ENCODE peak calls at places on chromosomes 16 and 17, in ten cellular contexts. One of them, this sample, is unnamed. For H3K36me3, the result is how much of the 10 kb centered on the place peaks cover.

GRCh38 chr17:61221597-61222471 is 177.8 kb upstream of the TBX2 start:
- DNase-seq in transverse colon: no peak
- DNase-seq in CD4-positive, alpha-beta memory T cell: peak
- DNase-seq in lower lobe of right lung: no peak
- DNase-seq in tibial artery: no peak
- DNase-seq in psoas muscle: no peak
- DNase-seq in left lung: no peak
- DNase-seq in Peyer's patch: no peak
- DNase-seq in cardiac muscle cell: no peak
- DNase-seq in stomach: no peak
- DNase-seq in this sample: no peak

GRCh38 chr16:20969386-20969785 is 68.8 kb downstream of the LYRM1 start:
- DNase-seq in left lung: no peak
- DNase-seq in cardiac muscle cell: no peak
- DNase-seq in stomach: no peak
- DNase-seq in CD4-positive, alpha-beta memory T cell: no peak
- DNase-seq in Peyer's patch: no peak
- DNase-seq in lower lobe of right lung: no peak
- DNase-seq in psoas muscle: no peak
- DNase-seq in tibial artery: no peak
- DNase-seq in transverse colon: no peak
- DNase-seq in this sample: no peak

GRCh38 chr17:27751166-27751565 is 49.2 kb downstream of the NOS2 start:
- DNase-seq in transverse colon: no peak
- DNase-seq in left lung: no peak
- DNase-seq in CD4-positive, alpha-beta memory T cell: no peak
- DNase-seq in Peyer's patch: no peak
- DNase-seq in cardiac muscle cell: no peak
- DNase-seq in lower lobe of right lung: no peak
- DNase-seq in tibial artery: no peak
- DNase-seq in stomach: no peak
- DNase-seq in psoas muscle: no peak
- DNase-seq in this sample: no peak

GRCh38 chr17:57604771-57605733 is 140.0 kb downstream of the CCDC182 start:
- DNase-seq in psoas muscle: no peak
- DNase-seq in CD4-positive, alpha-beta memory T cell: peak
- DNase-seq in Peyer's patch: peak
- DNase-seq in transverse colon: peak
- DNase-seq in tibial artery: no peak
- DNase-seq in left lung: no peak
- DNase-seq in lower lobe of right lung: no peak
- DNase-seq in stomach: peak
- DNase-seq in cardiac muscle cell: peak
- DNase-seq in this sample: no peak

GRCh38 chr17:1423456-1424135 is 23.6 kb upstream of the YWHAE start:
- DNase-seq in CD4-positive, alpha-beta memory T cell: no peak
- DNase-seq in cardiac muscle cell: no peak
- DNase-seq in stomach: no peak
- DNase-seq in psoas muscle: no peak
- DNase-seq in transverse colon: no peak
- DNase-seq in Peyer's patch: no peak
- DNase-seq in tibial artery: no peak
- DNase-seq in lower lobe of right lung: no peak
- DNase-seq in left lung: peak
- DNase-seq in this sample: no peak

GRCh38 chr16:17173134-17173729 is 297.5 kb downstream of the XYLT1 start:
- DNase-seq in transverse colon: peak
- DNase-seq in CD4-positive, alpha-beta memory T cell: no peak
- DNase-seq in stomach: peak
- DNase-seq in tibial artery: peak
- DNase-seq in lower lobe of right lung: peak
- DNase-seq in Peyer's patch: peak
- DNase-seq in left lung: peak
- DNase-seq in psoas muscle: peak
- DNase-seq in cardiac muscle cell: no peak
- DNase-seq in this sample: no peak

GRCh38 chr17:29143894-29144293 is 36.3 kb downstream of the MYO18A start:
- DNase-seq in CD4-positive, alpha-beta memory T cell: no peak
- DNase-seq in cardiac muscle cell: peak
- DNase-seq in left lung: no peak
- DNase-seq in tibial artery: no peak
- DNase-seq in Peyer's patch: no peak
- DNase-seq in psoas muscle: peak
- DNase-seq in transverse colon: no peak
- DNase-seq in lower lobe of right lung: no peak
- DNase-seq in stomach: no peak
- DNase-seq in this sample: no peak

GRCh38 chr16:83609178-83609577 is 198.6 kb upstream of the HSBP1 start:
- DNase-seq in transverse colon: no peak
- DNase-seq in lower lobe of right lung: no peak
- DNase-seq in CD4-positive, alpha-beta memory T cell: no peak
- DNase-seq in cardiac muscle cell: no peak
- DNase-seq in Peyer's patch: no peak
- DNase-seq in psoas muscle: no peak
- DNase-seq in tibial artery: no peak
- DNase-seq in left lung: no peak
- DNase-seq in stomach: no peak
- DNase-seq in this sample: no peak

GRCh38 chr16:58367252-58367651 is 25.0 kb upstream of the GINS3 start:
- DNase-seq in transverse colon: no peak
- DNase-seq in tibial artery: no peak
- DNase-seq in cardiac muscle cell: no peak
- DNase-seq in Peyer's patch: no peak
- DNase-seq in psoas muscle: no peak
- DNase-seq in lower lobe of right lung: no peak
- DNase-seq in stomach: no peak
- DNase-seq in CD4-positive, alpha-beta memory T cell: no peak
- DNase-seq in left lung: no peak
- DNase-seq in this sample: no peak

GRCh38 chr16:70746040-70746707 is 54.8 kb downstream of the VAC14 start:
- DNase-seq in cardiac muscle cell: no peak
- DNase-seq in left lung: peak
- DNase-seq in psoas muscle: peak
- DNase-seq in stomach: peak
- DNase-seq in tibial artery: peak
- DNase-seq in transverse colon: peak
- DNase-seq in Peyer's patch: peak
- DNase-seq in CD4-positive, alpha-beta memory T cell: no peak
- DNase-seq in lower lobe of right lung: peak
- DNase-seq in this sample: no peak

GRCh38 chr16:85037050-85037410 is 9.4 kb downstream of the KIAA0513 start:
- DNase-seq in cardiac muscle cell: no peak
- DNase-seq in stomach: no peak
- DNase-seq in left lung: no peak
- DNase-seq in psoas muscle: peak
- DNase-seq in lower lobe of right lung: no peak
- DNase-seq in CD4-positive, alpha-beta memory T cell: no peak
- DNase-seq in transverse colon: no peak
- DNase-seq in tibial artery: no peak
- DNase-seq in Peyer's patch: no peak
- DNase-seq in this sample: no peak

GRCh38 chr16:28893291-28893690 is 15.0 kb downstream of the ATP2A1 start:
- DNase-seq in left lung: no peak
- DNase-seq in CD4-positive, alpha-beta memory T cell: no peak
- DNase-seq in Peyer's patch: no peak
- DNase-seq in transverse colon: no peak
- DNase-seq in lower lobe of right lung: no peak
- DNase-seq in psoas muscle: no peak
- DNase-seq in cardiac muscle cell: no peak
- DNase-seq in tibial artery: no peak
- DNase-seq in stomach: no peak
- DNase-seq in this sample: no peak

GRCh38 chr17:41629316-41629715 is 4.9 kb upstream of the KRT17 start:
- DNase-seq in psoas muscle: peak
- DNase-seq in tibial artery: no peak
- DNase-seq in cardiac muscle cell: no peak
- DNase-seq in stomach: no peak
- DNase-seq in CD4-positive, alpha-beta memory T cell: no peak
- DNase-seq in transverse colon: no peak
- DNase-seq in left lung: no peak
- DNase-seq in lower lobe of right lung: peak
- DNase-seq in Peyer's patch: no peak
- DNase-seq in this sample: no peak

GRCh38 chr17:79977161-79977631 is 58.5 kb downstream of the TBC1D16 start:
- DNase-seq in Peyer's patch: no peak
- DNase-seq in lower lobe of right lung: peak
- DNase-seq in cardiac muscle cell: no peak
- DNase-seq in stomach: no peak
- DNase-seq in psoas muscle: no peak
- DNase-seq in left lung: no peak
- DNase-seq in tibial artery: no peak
- DNase-seq in CD4-positive, alpha-beta memory T cell: no peak
- DNase-seq in transverse colon: no peak
- DNase-seq in this sample: no peak

DNA sequence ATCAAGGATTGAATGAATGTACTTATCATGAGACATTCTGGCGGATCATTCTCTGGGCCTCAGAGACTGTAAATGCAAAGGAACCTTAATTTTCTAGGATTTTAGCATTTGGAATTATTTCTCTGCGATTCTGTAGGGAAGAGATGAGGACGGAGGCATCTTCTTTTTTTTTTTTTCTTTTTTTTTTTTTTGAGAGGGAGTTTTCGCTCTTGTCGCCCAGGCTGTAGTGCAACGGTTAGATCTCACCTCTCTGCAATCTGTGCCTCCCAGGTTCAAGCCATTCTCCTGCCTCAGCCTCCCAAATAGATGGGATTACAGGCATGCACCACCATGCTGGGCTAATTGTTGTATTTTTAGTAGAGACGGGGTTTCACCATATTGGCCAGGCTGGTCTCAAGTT is 2.1 kb downstream of the ITGAL start:
- DNase-seq in cardiac muscle cell: no peak
- DNase-seq in tibial artery: no peak
- DNase-seq in transverse colon: no peak
- DNase-seq in Peyer's patch: no peak
- DNase-seq in left lung: no peak
- DNase-seq in CD4-positive, alpha-beta memory T cell: no peak
- DNase-seq in stomach: no peak
- DNase-seq in lower lobe of right lung: no peak
- DNase-seq in psoas muscle: no peak
- DNase-seq in this sample: no peak
- H3K4me3 ChIP-seq in cardiac muscle cell: no peak
- H3K4me3 ChIP-seq in tibial artery: no peak
- H3K4me3 ChIP-seq in transverse colon: no peak
- H3K4me3 ChIP-seq in Peyer's patch: peak
- H3K4me3 ChIP-seq in left lung: no peak
- H3K4me3 ChIP-seq in CD4-positive, alpha-beta memory T cell: peak
- H3K4me3 ChIP-seq in stomach: peak
- H3K4me3 ChIP-seq in lower lobe of right lung: peak
- H3K4me3 ChIP-seq in psoas muscle: no peak
- H3K4me3 ChIP-seq in this sample: no peak

DNA sequence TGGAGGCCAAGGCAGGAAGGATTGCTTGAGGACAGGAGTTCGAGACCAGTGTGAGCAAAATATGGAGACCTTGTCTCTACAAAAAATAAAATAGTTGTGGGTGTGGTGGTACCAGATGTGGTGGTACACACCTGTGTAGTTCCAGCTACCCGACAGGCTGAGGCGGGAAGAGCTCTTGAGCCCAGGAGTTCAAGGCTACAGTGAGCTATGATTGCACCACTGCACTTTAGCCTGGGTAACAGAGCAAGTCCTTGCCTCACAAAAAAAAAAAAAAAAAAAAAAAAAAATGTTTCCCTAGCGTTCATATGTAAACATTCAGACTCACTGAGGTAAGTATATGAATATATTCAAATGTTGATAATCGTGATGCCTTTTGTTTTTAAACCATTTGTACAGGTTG is 39.5 kb downstream of the CLUH start:
- DNase-seq in left lung: no peak
- DNase-seq in tibial artery: no peak
- DNase-seq in Peyer's patch: no peak
- DNase-seq in transverse colon: no peak
- DNase-seq in CD4-positive, alpha-beta memory T cell: no peak
- DNase-seq in lower lobe of right lung: no peak
- DNase-seq in cardiac muscle cell: no peak
- DNase-seq in stomach: no peak
- DNase-seq in psoas muscle: no peak
- DNase-seq in this sample: no peak
- H3K36me3 ChIP-seq in left lung: half or more
- H3K36me3 ChIP-seq in tibial artery: half or more
- H3K36me3 ChIP-seq in Peyer's patch: half or more
- H3K36me3 ChIP-seq in transverse colon: under half
- H3K36me3 ChIP-seq in CD4-positive, alpha-beta memory T cell: under half
- H3K36me3 ChIP-seq in lower lobe of right lung: half or more
- H3K36me3 ChIP-seq in cardiac muscle cell: half or more
- H3K36me3 ChIP-seq in stomach: half or more
- H3K36me3 ChIP-seq in psoas muscle: half or more
- H3K36me3 ChIP-seq in this sample: under half

GRCh38 chr16:3444032-3444388 is 530 bp downstream of the NAA60 start:
- DNase-seq in psoas muscle: no peak
- DNase-seq in transverse colon: peak
- DNase-seq in Peyer's patch: no peak
- DNase-seq in CD4-positive, alpha-beta memory T cell: no peak
- DNase-seq in left lung: no peak
- DNase-seq in cardiac muscle cell: peak
- DNase-seq in tibial artery: no peak
- DNase-seq in lower lobe of right lung: peak
- DNase-seq in stomach: peak
- DNase-seq in this sample: no peak
- H3K4me3 ChIP-seq in psoas muscle: peak
- H3K4me3 ChIP-seq in transverse colon: peak
- H3K4me3 ChIP-seq in Peyer's patch: peak
- H3K4me3 ChIP-seq in CD4-positive, alpha-beta memory T cell: peak
- H3K4me3 ChIP-seq in left lung: peak
- H3K4me3 ChIP-seq in cardiac muscle cell: peak
- H3K4me3 ChIP-seq in tibial artery: peak
- H3K4me3 ChIP-seq in lower lobe of right lung: peak
- H3K4me3 ChIP-seq in stomach: peak
- H3K4me3 ChIP-seq in this sample: peak

GRCh38 chr17:81706232-81706611 is 3.1 kb downstream of the MRPL12 start:
- DNase-seq in psoas muscle: no peak
- DNase-seq in lower lobe of right lung: no peak
- DNase-seq in Peyer's patch: no peak
- DNase-seq in left lung: no peak
- DNase-seq in CD4-positive, alpha-beta memory T cell: no peak
- DNase-seq in tibial artery: no peak
- DNase-seq in cardiac muscle cell: no peak
- DNase-seq in transverse colon: no peak
- DNase-seq in stomach: no peak
- DNase-seq in this sample: no peak
- H3K36me3 ChIP-seq in psoas muscle: under half
- H3K36me3 ChIP-seq in lower lobe of right lung: under half
- H3K36me3 ChIP-seq in Peyer's patch: under half
- H3K36me3 ChIP-seq in left lung: under half
- H3K36me3 ChIP-seq in CD4-positive, alpha-beta memory T cell: under half
- H3K36me3 ChIP-seq in tibial artery: under half
- H3K36me3 ChIP-seq in cardiac muscle cell: under half
- H3K36me3 ChIP-seq in transverse colon: under half
- H3K36me3 ChIP-seq in stomach: under half
- H3K36me3 ChIP-seq in this sample: under half